ENCODE peak calls at places on chromosome X, in nine cellular contexts. S, X, K, Z, D, U, P, Q and V are unnamed samples.

GRCh38 chrX:154398668-154399526 is 720 bp downstream of the RPL10 start:
- DNase-seq in U (peak), Z (no peak), D (no peak), K (peak), Q (peak), S (peak), P (peak), X (no peak), V (peak)

GRCh38 chrX:108537005-108537404 is 97.4 kb downstream of the COL4A5 start:
- DNase-seq in P (peak), S (peak), Z (peak), X (no peak), D (peak), U (peak), Q (peak), K (peak), V (peak)

GRCh38 chrX:119605398-119605738 is 856 bp downstream of the NKRF start:
- DNase-seq in Q (no peak), D (no peak), X (no peak), P (peak), U (no peak), Z (peak), K (no peak), S (peak), V (peak)

GRCh38 chrX:54496936-54497335 is 902 bp upstream of the FGD1 start:
- DNase-seq in S (no peak), D (no peak), X (no peak), P (no peak), Z (no peak), K (no peak), U (no peak), Q (no peak), V (no peak)

GRCh38 chrX:28946846-28947245 is 359.6 kb downstream of the IL1RAPL1 start:
- DNase-seq in S (no peak), K (peak), X (no peak), P (no peak), Z (no peak), D (no peak), U (peak), Q (no peak), V (no peak)

GRCh38 chrX:10634681-10635161 is 14.3 kb upstream of the MID1 start:
- DNase-seq in Z (peak), K (peak), Q (peak), P (no peak), U (peak), S (no peak), D (peak), X (no peak), V (peak)

GRCh38 chrX:152157042-152157441 is 18.7 kb upstream of the MAGEA10 start:
- DNase-seq in X (no peak), S (no peak), K (no peak), P (no peak), D (no peak), Z (no peak), U (no peak), Q (no peak), V (no peak)

GRCh38 chrX:42119076-42119475 is 195.7 kb upstream of the CASK start:
- DNase-seq in S (peak), Z (peak), K (peak), P (peak), U (peak), D (peak), X (no peak), Q (peak), V (peak)

GRCh38 chrX:25941087-25941486 is 197.1 kb upstream of the MAGEB18 start:
- DNase-seq in Z (no peak), U (peak), D (peak), S (no peak), Q (peak), K (peak), X (no peak), P (no peak), V (no peak)

GRCh38 chrX:48046846-48047245 is 24.6 kb downstream of the ZNF630 start:
- DNase-seq in X (no peak), Z (no peak), P (no peak), K (no peak), D (no peak), S (no peak), U (no peak), Q (no peak), V (no peak)

GRCh38 chrX:108216405-108216804 is 124.8 kb downstream of the ATG4A start:
- DNase-seq in U (peak), Z (no peak), D (peak), K (peak), X (no peak), S (no peak), Q (no peak), P (no peak), V (no peak)

GRCh38 chrX:103248553-103248952 is 6.4 kb downstream of the TCEAL8 start:
- DNase-seq in X (no peak), P (peak), D (no peak), Q (peak), Z (peak), U (peak), S (peak), K (peak), V (peak)

GRCh38 chrX:64394874-64395567 is at the start of gene MTMR8:
- DNase-seq in K (peak), X (peak), P (peak), U (no peak), Z (peak), Q (no peak), S (peak), D (no peak), V (no peak)

GRCh38 chrX:132636080-132636479 is 147.2 kb upstream of the MBNL3 start:
- DNase-seq in U (no peak), X (no peak), S (peak), D (no peak), P (no peak), K (peak), Q (peak), Z (no peak), V (peak)

GRCh38 chrX:87045352-87045751 is 472.2 kb upstream of the KLHL4 start:
- DNase-seq in D (no peak), P (no peak), Z (no peak), U (no peak), K (no peak), X (no peak), Q (no peak), S (no peak), V (no peak)

GRCh38 chrX:123274796-123275195 is 90.7 kb downstream of the GRIA3 start:
- DNase-seq in Z (no peak), P (no peak), X (no peak), K (no peak), U (peak), Q (no peak), D (no peak), S (no peak), V (peak)

GRCh38 chrX:40081679-40082068 is 16.1 kb downstream of the BCOR start:
- DNase-seq in Q (no peak), K (no peak), X (no peak), Z (no peak), P (no peak), D (no peak), S (peak), U (no peak), V (no peak)

GRCh38 chrX:47936224-47936939 is 67.4 kb downstream of the ZNF182 start:
- DNase-seq in X (no peak), Q (no peak), P (peak), D (no peak), Z (no peak), U (peak), S (no peak), K (no peak), V (no peak)

GRCh38 chrX:24153175-24153795 is 3.8 kb downstream of the ZFX start:
- DNase-seq in S (no peak), Z (no peak), Q (no peak), P (peak), K (no peak), D (no peak), X (no peak), U (no peak), V (peak)

GRCh38 chrX:68249904-68250303 is 183.4 kb downstream of the OPHN1 start:
- DNase-seq in U (no peak), X (no peak), Q (no peak), S (no peak), Z (no peak), P (no peak), K (no peak), D (no peak), V (no peak)

GRCh38 chrX:147637190-147637589 is 274.5 kb upstream of the FMR1 start:
- DNase-seq in Z (no peak), U (no peak), P (no peak), Q (no peak), S (no peak), K (no peak), D (no peak), X (no peak), V (no peak)

GRCh38 chrX:129540068-129540653 is at the start of gene OCRL:
- DNase-seq in S (peak), X (peak), Z (peak), U (peak), Q (peak), D (no peak), P (peak), K (peak), V (peak)

GRCh38 chrX:46665232-46666162 is 91.9 kb downstream of the CHST7 start:
- DNase-seq in Q (no peak), U (no peak), K (no peak), Z (no peak), P (no peak), X (no peak), S (no peak), D (no peak), V (no peak)

GRCh38 chrX:48940404-48940955 is 16.9 kb downstream of the OTUD5 start:
- DNase-seq in K (no peak), P (peak), Z (no peak), U (no peak), D (no peak), X (no peak), S (no peak), Q (no peak), V (no peak)

GRCh38 chrX:125203737-125204578 is 115.7 kb upstream of the TEX13C start:
- DNase-seq in Z (no peak), D (no peak), P (no peak), S (peak), Q (peak), X (no peak), U (peak), K (peak), V (no peak)

GRCh38 chrX:43835557-43835956 is 46.7 kb downstream of the MAOB start:
- DNase-seq in Q (no peak), K (no peak), Z (no peak), D (no peak), P (no peak), U (no peak), S (no peak), X (no peak), V (no peak)

GRCh38 chrX:19514791-19515614 is at the start of gene MAP3K15:
- DNase-seq in P (peak), Q (peak), K (no peak), X (no peak), Z (peak), U (peak), S (peak), D (no peak), V (peak)

GRCh38 chrX:537156-537555 is 93.4 kb upstream of the SHOX start:
- DNase-seq in X (no peak), Z (no peak), D (no peak), Q (no peak), K (no peak), P (no peak), U (no peak), S (no peak), V (no peak)

GRCh38 chrX:79270401-79270800 is 96.7 kb downstream of the ITM2A start:
- DNase-seq in U (no peak), S (no peak), P (no peak), Q (no peak), D (no peak), K (no peak), Z (no peak), X (no peak), V (no peak)

GRCh38 chrX:34655496-34656258 is 1.4 kb downstream of the TMEM47 start:
- DNase-seq in Z (no peak), P (no peak), D (no peak), K (peak), Q (peak), X (no peak), S (no peak), U (peak), V (peak)